ENCODE peak calls at places on chromosomes 5 and 9, in four cellular contexts. I, X, L and J are unnamed samples.

GRCh38 chr5:2704806-2705645 is 46.5 kb downstream of the IRX2 start:
- DNase-seq in I (no peak), L (no peak), X (no peak), J (no peak)

GRCh38 chr9:89226076-89226475 is 47.5 kb upstream of the SHC3 start:
- DNase-seq in I (no peak), X (peak), L (no peak), J (peak)

GRCh38 chr9:134294228-134295071 is 31.8 kb upstream of the RXRA start:
- DNase-seq in I (no peak), X (peak), L (no peak), J (peak)

GRCh38 chr9:70438341-70438924 is 24.0 kb upstream of the KLF9 start:
- DNase-seq in L (no peak), I (peak), X (peak), J (no peak)

GRCh38 chr5:173890195-173890951 is 2.2 kb downstream of the CPEB4 start:
- DNase-seq in X (peak), I (no peak), L (no peak), J (no peak)

GRCh38 chr5:58759745-58760144 is 176.9 kb downstream of the RAB3C start:
- DNase-seq in I (no peak), L (no peak), X (no peak), J (no peak)

GRCh38 chr5:170597109-170597741 is 93.4 kb downstream of the KCNIP1 start:
- DNase-seq in X (peak), L (no peak), I (no peak), J (peak)

GRCh38 chr5:176817864-176818377 is 7.6 kb downstream of the UNC5A start:
- DNase-seq in I (peak), L (no peak), X (peak), J (peak)

GRCh38 chr5:103617090-103617489 is 54.5 kb upstream of the NUDT12 start:
- DNase-seq in X (no peak), L (no peak), I (no peak), J (no peak)

GRCh38 chr9:110802416-110803035 is 133.9 kb downstream of the MUSK start:
- DNase-seq in X (peak), I (no peak), L (no peak), J (peak)

GRCh38 chr9:73780916-73781315 is 629.3 kb downstream of the ANXA1 start:
- DNase-seq in L (no peak), X (peak), I (no peak), J (peak)

GRCh38 chr5:178895615-178896571 is at the start of gene ZFP2:
- DNase-seq in I (peak), L (no peak), X (peak), J (peak)

GRCh38 chr5:181223041-181223728 is at the start of gene TRIM41:
- DNase-seq in L (peak), I (peak), X (peak), J (peak)

GRCh38 chr9:135887585-135888050 is 19.7 kb downstream of the CAMSAP1 start:
- DNase-seq in L (peak), I (no peak), X (no peak), J (no peak)

GRCh38 chr9:126611592-126612328 is 2.0 kb upstream of the LMX1B start:
- DNase-seq in L (peak), I (peak), X (peak), J (peak)

GRCh38 chr9:89153618-89154017 is 25.0 kb downstream of the SHC3 start:
- DNase-seq in I (no peak), L (no peak), X (peak), J (peak)

GRCh38 chr5:104708027-104708426 is 1145.4 kb upstream of the NUDT12 start:
- DNase-seq in I (no peak), L (no peak), X (no peak), J (no peak)

GRCh38 chr5:36685631-36686147 is 79.3 kb downstream of the SLC1A3 start:
- DNase-seq in L (no peak), X (peak), I (no peak), J (no peak)

GRCh38 chr5:135559342-135559741 is 19.4 kb downstream of the CXCL14 start:
- DNase-seq in L (no peak), I (peak), X (peak), J (no peak)

GRCh38 chr5:176364765-176365662 is at the start of gene ARL10:
- DNase-seq in X (peak), L (no peak), I (no peak), J (peak)

GRCh38 chr5:153552886-153553285 is 62.4 kb downstream of the GRIA1 start:
- DNase-seq in L (no peak), I (no peak), X (peak), J (no peak)

GRCh38 chr5:132628814-132629213 is 29.2 kb upstream of the IL13 start:
- DNase-seq in L (no peak), I (no peak), X (no peak), J (no peak)

GRCh38 chr9:98922721-98923435 is 20.8 kb upstream of the COL15A1 start:
- DNase-seq in I (no peak), X (peak), L (no peak), J (no peak)

GRCh38 chr9:20781086-20781485 is 97.0 kb downstream of the FOCAD start:
- DNase-seq in L (no peak), I (no peak), X (peak), J (no peak)

GRCh38 chr5:136518814-136519213 is 153.5 kb upstream of the TRPC7 start:
- DNase-seq in I (no peak), X (no peak), L (no peak), J (no peak)